ENCODE peak calls at places on chromosomes 12 and 14, in four cellular contexts. L is cardiac fibroblast, J is T-helper 17 cell, K is astrocyte. R is an unnamed sample.

GRCh38 chr12:47868041-47868440 is 36.8 kb downstream of the VDR start:
- DNase-seq in L (peak), J (no peak), K (no peak), R (no peak)

GRCh38 chr12:7101047-7101693 is 7.8 kb downstream of the C1RL start:
- DNase-seq in L (peak), J (no peak), K (no peak), R (peak)

GRCh38 chr12:102119674-102120563 is at the start of the genes NUP37 and PARPBP:
- DNase-seq in L (peak), J (peak), K (peak), R (peak)

GRCh38 chr14:72894623-72895378 is 900 bp upstream of the DPF3 start:
- DNase-seq in L (peak), J (no peak), K (no peak), R (no peak)

GRCh38 chr12:114395755-114396152 is 10.2 kb downstream of the TBX5 start:
- DNase-seq in L (peak), J (no peak), K (no peak), R (peak)

GRCh38 chr14:105374389-105374788 is 23.9 kb upstream of the TEX22 start:
- DNase-seq in L (no peak), J (no peak), K (no peak), R (no peak)

GRCh38 chr12:47990351-47991105 is 13.7 kb downstream of the COL2A1 start:
- DNase-seq in L (peak), J (no peak), K (no peak), R (peak)

GRCh38 chr12:68367903-68368302 is 35.7 kb upstream of the MDM1 start:
- DNase-seq in L (peak), J (no peak), K (no peak), R (no peak)

GRCh38 chr12:1927751-1928351 is 9.4 kb upstream of the CACNA2D4 start:
- DNase-seq in L (no peak), J (no peak), K (no peak), R (no peak)

GRCh38 chr12:69500631-69501030 is 30.4 kb downstream of the FRS2 start:
- DNase-seq in L (peak), J (no peak), K (peak), R (peak)

GRCh38 chr12:69039881-69040280 is 106.9 kb upstream of the CPM start:
- DNase-seq in L (peak), J (no peak), K (no peak), R (no peak)

GRCh38 chr12:105403095-105403494 is 72.6 kb downstream of the C12orf75 start:
- DNase-seq in L (no peak), J (no peak), K (no peak), R (no peak)

GRCh38 chr14:76863724-76864407 is 37.7 kb downstream of the LRRC74A start:
- DNase-seq in L (peak), J (no peak), K (no peak), R (no peak)

GRCh38 chr12:25518512-25518911 is 34.6 kb downstream of the LMNTD1 start:
- DNase-seq in L (peak), J (no peak), K (peak), R (peak)

GRCh38 chr14:101235042-101235871 is 326.0 kb upstream of the DIO3 start:
- DNase-seq in L (peak), J (no peak), K (peak), R (peak)

GRCh38 chr14:105857223-105857815 is 330.9 kb downstream of the TMEM121 start:
- DNase-seq in L (no peak), J (peak), K (no peak), R (no peak)

GRCh38 chr14:21091784-21092146 is 6.7 kb downstream of the ZNF219 start:
- DNase-seq in L (no peak), J (no peak), K (no peak), R (no peak)

GRCh38 chr14:24089890-24090289 is 4.2 kb upstream of the PCK2 start:
- DNase-seq in L (no peak), J (no peak), K (no peak), R (no peak)

GRCh38 chr14:75018684-75019083 is 16.0 kb downstream of the EIF2B2 start:
- DNase-seq in L (no peak), J (no peak), K (no peak), R (no peak)

GRCh38 chr12:54956322-54956721 is 28.2 kb downstream of the TESPA1 start:
- DNase-seq in L (no peak), J (no peak), K (no peak), R (no peak)

GRCh38 chr12:112788205-112788604 is 3.3 kb upstream of the RPH3A start:
- DNase-seq in L (no peak), J (no peak), K (no peak), R (no peak)

GRCh38 chr14:51564986-51565604 is 86.6 kb upstream of the FRMD6 start:
- DNase-seq in L (no peak), J (no peak), K (no peak), R (no peak)

GRCh38 chr14:94769413-94770250 is at the start of gene GSC:
- DNase-seq in L (peak), J (no peak), K (peak), R (peak)

GRCh38 chr12:52205584-52206308 is 13.9 kb upstream of the KRT80 start:
- DNase-seq in L (no peak), J (no peak), K (no peak), R (no peak)

GRCh38 chr12:58584885-58585284 is 335.4 kb downstream of the LRIG3 start:
- DNase-seq in L (peak), J (no peak), K (no peak), R (peak)

GRCh38 chr14:36105401-36105800 is 71.1 kb downstream of the PTCSC3 start:
- DNase-seq in L (no peak), J (no peak), K (no peak), R (no peak)

GRCh38 chr12:124842800-124843510 is 20.7 kb downstream of the SCARB1 start:
- DNase-seq in L (no peak), J (no peak), K (no peak), R (no peak)

GRCh38 chr14:76320486-76320885 is 55.5 kb upstream of the ESRRB start:
- DNase-seq in L (no peak), J (no peak), K (no peak), R (no peak)

GRCh38 chr14:94541234-94541975 is 19.8 kb upstream of the SERPINA4 start:
- DNase-seq in L (no peak), J (no peak), K (no peak), R (no peak)

GRCh38 chr14:29348504-29348903 is 579.1 kb downstream of the PRKD1 start:
- DNase-seq in L (peak), J (no peak), K (peak), R (peak)

GRCh38 chr12:128076188-128076587 is 190.8 kb upstream of the TMEM132C start:
- DNase-seq in L (peak), J (no peak), K (peak), R (no peak)

GRCh38 chr14:84825481-84825880 is 704.5 kb upstream of the FLRT2 start:
- DNase-seq in L (peak), J (no peak), K (peak), R (peak)

GRCh38 chr12:39145175-39145999 is 240.0 kb upstream of the CPNE8 start:
- DNase-seq in L (peak), J (no peak), K (no peak), R (no peak)

R was measured in IMR-90.